ENCODE peak calls at places on chromosomes 16 and 17, in six cellular contexts. J, H, T, Q, B and I are unnamed samples.

GRCh38 chr17:50214986-50215730 is 13.7 kb upstream of the COL1A1 start:
- DNase-seq in J (no peak), H (no peak), T (no peak), Q (no peak), B (peak), I (peak)

GRCh38 chr17:263271-263670 is 81.8 kb upstream of the DOC2B start:
- DNase-seq in J (no peak), H (no peak), T (no peak), Q (no peak), B (no peak), I (no peak)

GRCh38 chr17:68461122-68461539 is 3.8 kb upstream of the WIPI1 start:
- DNase-seq in J (no peak), H (no peak), T (no peak), Q (no peak), B (no peak), I (no peak)

GRCh38 chr17:34487616-34488015 is 91.8 kb upstream of the TMEM132E start:
- DNase-seq in J (no peak), H (peak), T (no peak), Q (no peak), B (no peak), I (no peak)

GRCh38 chr16:55107851-55108250 is 177.2 kb downstream of the IRX5 start:
- DNase-seq in J (no peak), H (no peak), T (no peak), Q (no peak), B (no peak), I (no peak)

GRCh38 chr17:83173997-83174858 is 94.8 kb downstream of the METRNL start:
- DNase-seq in J (no peak), H (peak), T (peak), Q (no peak), B (no peak), I (no peak)

GRCh38 chr16:17497648-17498047 is 26.9 kb upstream of the XYLT1 start:
- DNase-seq in J (no peak), H (no peak), T (peak), Q (no peak), B (no peak), I (peak)

GRCh38 chr17:82633343-82633742 is 14.9 kb downstream of the WDR45B start:
- DNase-seq in J (no peak), H (no peak), T (no peak), Q (no peak), B (no peak), I (no peak)

GRCh38 chr16:27720731-27721547 is 171.0 kb downstream of the KATNIP start:
- DNase-seq in J (no peak), H (no peak), T (no peak), Q (no peak), B (no peak), I (no peak)

GRCh38 chr16:85735946-85736345 is 14.9 kb downstream of the C16orf74 start:
- DNase-seq in J (no peak), H (no peak), T (no peak), Q (no peak), B (no peak), I (no peak)

GRCh38 chr16:23270654-23271053 is 31.4 kb upstream of the SCNN1B start:
- DNase-seq in J (no peak), H (no peak), T (no peak), Q (no peak), B (no peak), I (no peak)

GRCh38 chr17:37689317-37689716 is 46.1 kb upstream of the DDX52 start:
- DNase-seq in J (no peak), H (no peak), T (no peak), Q (no peak), B (no peak), I (no peak)

GRCh38 chr17:9956474-9957131 is 51.5 kb upstream of the RCVRN start:
- DNase-seq in J (no peak), H (no peak), T (no peak), Q (no peak), B (no peak), I (no peak)

GRCh38 chr17:76633628-76634328 is 9.8 kb downstream of the ST6GALNAC1 start:
- DNase-seq in J (no peak), H (no peak), T (no peak), Q (no peak), B (no peak), I (peak)

GRCh38 chr16:732936-733335 is 6.0 kb downstream of the HAGHL start:
- DNase-seq in J (no peak), H (no peak), T (peak), Q (no peak), B (no peak), I (no peak)

DNA sequence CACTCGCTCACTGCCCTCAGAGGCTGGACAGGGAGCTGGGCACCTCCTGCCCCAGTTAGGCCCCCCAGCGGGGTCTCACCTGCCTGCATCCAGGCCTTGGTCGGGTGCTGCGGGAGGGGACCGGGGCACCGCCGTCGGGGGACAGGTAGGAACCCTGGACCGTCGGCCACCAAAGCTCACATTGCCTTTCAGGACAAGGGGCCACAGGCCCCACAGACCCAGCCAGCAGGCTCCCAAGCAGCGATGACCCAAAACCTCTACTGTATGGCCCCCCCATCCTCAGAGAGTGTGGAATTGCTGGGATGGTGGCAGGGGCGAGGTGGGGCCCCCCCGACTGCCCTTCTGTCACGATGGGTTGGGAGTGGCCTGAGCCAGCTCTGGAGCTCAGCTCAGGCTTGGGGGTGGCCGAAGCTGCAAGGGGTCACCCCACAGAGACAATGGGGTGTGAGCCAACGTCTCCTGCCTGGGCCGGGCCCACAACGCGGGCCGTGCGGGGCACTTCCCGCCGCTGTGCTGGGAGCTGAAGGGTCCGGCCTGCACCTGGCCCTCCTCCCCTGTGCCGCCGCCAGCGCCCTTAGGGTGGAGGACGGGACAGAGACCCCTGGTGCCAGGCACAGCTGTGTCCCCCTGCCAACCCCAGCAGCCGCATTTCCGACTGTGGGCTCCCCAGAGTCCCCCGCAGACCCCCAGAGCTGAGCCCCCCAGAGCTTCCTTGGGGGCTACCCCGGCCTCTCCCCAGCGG is 498 bp downstream of the IGFALS start:
- DNase-seq in J (no peak), H (no peak), T (no peak), Q (no peak), B (no peak), I (no peak)
- H3K14ac ChIP-seq in J (no peak), H (no peak), T (no peak), Q (no peak), B (no peak), I (no peak)

DNA sequence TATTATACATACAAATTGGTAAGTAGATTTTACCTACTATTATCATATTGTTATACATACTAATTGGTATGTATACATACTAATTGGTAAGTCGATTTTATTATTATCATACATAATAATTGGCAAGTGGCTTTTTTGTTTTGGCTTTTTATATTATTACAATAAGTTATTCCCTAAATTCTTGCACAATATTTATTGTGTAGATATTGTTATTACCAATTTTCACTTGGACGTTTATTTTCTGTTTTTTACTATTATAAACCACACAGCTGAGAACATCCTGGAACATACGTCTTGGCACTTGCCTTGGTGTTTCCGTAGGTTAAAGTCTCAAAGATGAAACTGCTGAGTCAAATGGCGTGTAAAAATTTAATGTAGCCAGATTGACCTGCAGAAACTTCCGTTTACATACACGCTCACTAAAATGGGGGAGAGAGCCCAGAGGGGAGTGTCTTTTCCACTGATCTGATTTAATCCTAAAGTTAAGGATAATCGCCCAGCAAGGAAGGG is 18.9 kb downstream of the GNGT2 start:
- DNase-seq in J (no peak), H (no peak), T (no peak), Q (no peak), B (no peak), I (no peak)
- H3K14ac ChIP-seq in J (no peak), H (peak), T (peak), Q (no peak), B (no peak), I (no peak)

DNA sequence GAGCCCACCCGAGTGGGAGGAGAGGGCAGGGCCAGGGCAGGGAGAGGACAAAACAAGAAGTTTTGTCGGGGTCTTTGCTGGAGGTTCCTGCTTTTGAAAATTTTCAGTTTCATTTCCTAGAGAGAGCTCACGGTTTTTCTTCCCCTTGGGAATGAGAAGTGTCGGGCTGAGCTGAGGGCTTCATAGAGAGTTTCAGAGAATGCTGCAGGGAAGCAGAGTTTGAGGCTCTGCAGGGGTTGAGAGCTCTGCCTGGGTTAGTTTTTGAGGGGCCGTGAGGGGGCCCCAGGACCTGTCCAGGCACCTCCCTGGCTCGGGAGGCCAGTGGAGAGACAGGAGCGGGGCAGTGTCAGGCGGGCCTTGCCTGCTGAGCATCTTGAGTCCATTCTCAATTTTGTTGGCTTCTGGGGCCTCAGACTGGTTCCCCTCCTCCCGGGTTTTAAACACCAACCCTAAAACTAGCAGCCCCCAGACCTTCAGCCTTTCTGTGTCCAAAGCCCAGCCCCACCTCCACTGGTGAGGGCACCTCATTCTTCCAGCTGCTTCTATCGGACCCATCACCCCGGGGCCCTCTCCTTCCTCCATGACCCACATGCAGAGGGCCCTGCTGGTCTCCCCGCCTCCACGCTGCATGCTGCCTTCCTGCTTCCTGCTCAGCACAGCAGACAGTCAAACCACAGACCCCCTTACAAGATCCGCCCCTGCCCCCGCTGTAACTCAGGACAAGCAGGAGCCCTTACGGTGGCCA is 3.6 kb downstream of the RNF213 start:
- DNase-seq in J (no peak), H (no peak), T (no peak), Q (no peak), B (no peak), I (no peak)
- H3K14ac ChIP-seq in J (no peak), H (no peak), T (no peak), Q (no peak), B (no peak), I (no peak)

GRCh38 chr16:71576971-71577370 is at the start of gene TAT:
- DNase-seq in J (no peak), H (no peak), T (no peak), Q (no peak), B (no peak), I (no peak)
- H3K14ac ChIP-seq in J (no peak), H (no peak), T (no peak), Q (no peak), B (no peak), I (no peak)

GRCh38 chr16:67438824-67439393 is 8.0 kb downstream of the HSD11B2 start:
- DNase-seq in J (no peak), H (no peak), T (no peak), Q (no peak), B (no peak), I (no peak)
- H3K14ac ChIP-seq in J (no peak), H (no peak), T (no peak), Q (no peak), B (no peak), I (no peak)

DNA sequence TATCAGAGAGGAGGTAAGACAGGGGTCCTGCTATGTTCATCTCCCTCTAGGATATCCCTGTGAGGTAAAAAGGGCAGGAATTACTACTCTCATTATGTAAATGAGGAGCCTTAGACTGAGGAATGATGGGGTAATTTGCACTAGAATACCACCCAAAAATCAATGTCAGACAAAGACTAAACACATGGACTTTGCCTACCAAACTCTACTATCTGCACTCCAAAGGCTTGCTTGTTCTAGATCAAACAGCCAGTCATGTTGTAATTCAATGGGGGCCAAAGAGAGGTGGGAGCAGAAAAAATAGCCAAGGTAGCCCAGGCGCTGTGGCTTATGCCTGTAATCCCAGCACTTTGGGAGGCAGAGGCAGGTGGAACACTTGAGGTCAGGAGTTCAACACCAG is 120.7 kb downstream of the LYRM1 start:
- DNase-seq in J (no peak), H (no peak), T (no peak), Q (no peak), B (no peak), I (no peak)
- H3K14ac ChIP-seq in J (no peak), H (no peak), T (no peak), Q (no peak), B (no peak), I (no peak)

GRCh38 chr16:57749872-57750452 is 14.4 kb downstream of the KATNB1 start:
- DNase-seq in J (no peak), H (no peak), T (no peak), Q (no peak), B (no peak), I (no peak)
- H3K14ac ChIP-seq in J (no peak), H (no peak), T (no peak), Q (no peak), B (no peak), I (no peak)

GRCh38 chr16:25080420-25081131 is 31.0 kb upstream of the LCMT1 start:
- DNase-seq in J (no peak), H (no peak), T (no peak), Q (no peak), B (no peak), I (no peak)
- H3K14ac ChIP-seq in J (no peak), H (no peak), T (no peak), Q (no peak), B (no peak), I (no peak)

GRCh38 chr16:49521706-49522325 is 148.2 kb downstream of the C16orf78 start:
- DNase-seq in J (no peak), H (no peak), T (no peak), Q (no peak), B (no peak), I (no peak)

GRCh38 chr16:49526966-49527365 is 153.4 kb downstream of the C16orf78 start:
- DNase-seq in J (no peak), H (no peak), T (no peak), Q (no peak), B (no peak), I (no peak)

GRCh38 chr16:49527621-49528020 is 154.0 kb downstream of the C16orf78 start:
- DNase-seq in J (no peak), H (no peak), T (no peak), Q (no peak), B (no peak), I (no peak)

GRCh38 chr16:49523435-49524159 is 150.0 kb downstream of the C16orf78 start:
- DNase-seq in J (no peak), H (no peak), T (no peak), Q (no peak), B (no peak), I (no peak)

GRCh38 chr16:49524578-49525315 is 151.1 kb downstream of the C16orf78 start:
- DNase-seq in J (no peak), H (no peak), T (no peak), Q (no peak), B (no peak), I (no peak)
- H3K14ac ChIP-seq in J (no peak), H (no peak), T (no peak), Q (no peak), B (no peak), I (no peak)